ENCODE peak calls at places on chromosomes 16 and 17, in six cellular contexts. C, J, M, E, R and Q are unnamed samples.
A peak's percentile ranks its signal among the peaks of the same experiment; 100 is the strongest.

GRCh38 chr16:57383276-57384247 is 11.3 kb downstream of the CX3CL1 start:
- DNase-seq in E (no peak), C (no peak), R (no peak), J (no peak), M (peak; percentile 49), Q (no peak)

GRCh38 chr16:53216798-53217197 is 162.0 kb downstream of the CHD9 start:
- DNase-seq in M (no peak), C (no peak), J (no peak), R (no peak), E (no peak), Q (no peak)

GRCh38 chr16:11692651-11693050 is 24.4 kb downstream of the SNN start:
- DNase-seq in J (no peak), C (no peak), M (no peak), E (no peak), R (no peak), Q (no peak)

GRCh38 chr17:3659541-3660111 is 8.8 kb downstream of the TAX1BP3 start:
- DNase-seq in E (peak; percentile 43), R (no peak), J (peak; percentile 91), C (peak; percentile 27), M (peak; percentile 88), Q (no peak)

GRCh38 chr16:74297296-74297665 is 667 bp downstream of the PSMD7 start:
- DNase-seq in M (no peak), J (peak; percentile 50), E (peak; percentile 18), R (no peak), C (peak; percentile 11), Q (peak; percentile 14)

GRCh38 chr16:81866820-81867440 is 87.8 kb downstream of the PLCG2 start:
- DNase-seq in E (peak; percentile 59), M (no peak), C (no peak), J (peak; percentile 83), R (no peak), Q (no peak)

GRCh38 chr16:22001591-22001990 is 675 bp upstream of the PDZD9 start:
- DNase-seq in E (no peak), C (no peak), M (no peak), J (no peak), R (no peak), Q (no peak)

GRCh38 chr17:51059781-51060180 is 60.9 kb downstream of the SPAG9 start:
- DNase-seq in R (no peak), J (no peak), M (no peak), E (no peak), C (no peak), Q (no peak)

GRCh38 chr16:57876210-57876609 is 73.9 kb upstream of the KIFC3 start:
- DNase-seq in R (no peak), C (no peak), E (no peak), J (no peak), M (no peak), Q (no peak)

GRCh38 chr16:81817789-81818304 is 38.8 kb downstream of the PLCG2 start:
- DNase-seq in E (peak; percentile 47), M (no peak), J (no peak), C (no peak), R (no peak), Q (no peak)

GRCh38 chr16:87014112-87014511 is 303.1 kb downstream of the C16orf95 start:
- DNase-seq in C (no peak), R (no peak), E (no peak), M (no peak), J (no peak), Q (no peak)

GRCh38 chr17:61410555-61411089 is 11.0 kb downstream of the TBX2 start:
- DNase-seq in C (peak; percentile 89), M (peak; percentile 85), E (peak; percentile 76), J (peak; percentile 94), R (peak; percentile 84), Q (no peak)

GRCh38 chr16:58628845-58629680 is 563 bp downstream of the CNOT1 start:
- DNase-seq in E (peak; percentile 77), C (peak; percentile 69), M (peak; percentile 31), J (peak; percentile 71), R (peak; percentile 72), Q (peak; percentile 53)

GRCh38 chr17:18233803-18234518 is 8.5 kb downstream of the LLGL1 start:
- DNase-seq in E (no peak), J (no peak), R (no peak), M (no peak), C (no peak), Q (no peak)

GRCh38 chr17:57666946-57667345 is 78.2 kb downstream of the CCDC182 start:
- DNase-seq in C (no peak), R (no peak), E (no peak), J (no peak), M (no peak), Q (no peak)

GRCh38 chr17:37360632-37361031 is 15.2 kb upstream of the C17orf78 start:
- DNase-seq in R (no peak), J (no peak), E (no peak), M (no peak), C (no peak), Q (no peak)

DNA sequence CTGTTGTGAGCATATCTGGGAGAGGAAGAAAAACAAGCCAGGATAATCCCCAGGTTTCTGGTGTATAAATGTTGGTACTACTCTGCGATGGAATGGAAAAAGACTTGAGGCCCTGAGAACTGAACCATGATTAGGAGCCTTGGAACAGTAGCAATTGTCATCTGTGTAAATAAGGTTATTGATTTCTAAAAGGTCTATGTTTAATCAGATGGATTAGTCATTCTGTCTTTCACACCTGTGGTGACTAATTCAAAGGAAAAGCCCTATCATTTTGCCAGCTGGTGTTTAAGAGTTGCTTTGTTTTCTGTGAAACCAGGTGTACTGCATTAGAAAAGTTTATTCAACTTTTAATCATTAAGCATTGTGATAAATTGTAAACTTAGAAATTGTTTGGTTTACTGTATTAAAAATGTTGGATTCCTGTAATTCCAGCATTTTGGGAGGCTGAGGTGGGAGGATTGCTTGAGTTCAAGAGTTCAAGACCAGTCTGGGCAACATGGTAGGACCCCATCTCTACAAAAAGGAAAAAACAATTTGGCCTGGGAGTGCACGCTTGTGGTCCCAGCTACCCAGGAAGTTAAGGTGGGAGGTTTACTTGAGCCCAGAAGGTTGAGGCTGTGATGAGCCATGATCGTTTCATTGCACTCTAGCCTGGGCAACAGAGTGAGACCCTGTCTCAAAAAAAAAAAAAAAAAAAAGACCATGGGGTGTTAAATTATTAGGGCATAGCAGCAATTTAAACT is 29.0 kb upstream of the KPNB1 start:
- DNase-seq in C (no peak), M (no peak), R (no peak), J (no peak), E (no peak), Q (no peak)
- H3K27ac ChIP-seq in C (peak overlapping the region; percentile 72), M (peak overlapping the region; percentile 57), R (peak overlapping the region; percentile 65), J (peak overlapping the region; percentile 52), E (no peak overlapping the region), Q (no peak overlapping the region)

DNA sequence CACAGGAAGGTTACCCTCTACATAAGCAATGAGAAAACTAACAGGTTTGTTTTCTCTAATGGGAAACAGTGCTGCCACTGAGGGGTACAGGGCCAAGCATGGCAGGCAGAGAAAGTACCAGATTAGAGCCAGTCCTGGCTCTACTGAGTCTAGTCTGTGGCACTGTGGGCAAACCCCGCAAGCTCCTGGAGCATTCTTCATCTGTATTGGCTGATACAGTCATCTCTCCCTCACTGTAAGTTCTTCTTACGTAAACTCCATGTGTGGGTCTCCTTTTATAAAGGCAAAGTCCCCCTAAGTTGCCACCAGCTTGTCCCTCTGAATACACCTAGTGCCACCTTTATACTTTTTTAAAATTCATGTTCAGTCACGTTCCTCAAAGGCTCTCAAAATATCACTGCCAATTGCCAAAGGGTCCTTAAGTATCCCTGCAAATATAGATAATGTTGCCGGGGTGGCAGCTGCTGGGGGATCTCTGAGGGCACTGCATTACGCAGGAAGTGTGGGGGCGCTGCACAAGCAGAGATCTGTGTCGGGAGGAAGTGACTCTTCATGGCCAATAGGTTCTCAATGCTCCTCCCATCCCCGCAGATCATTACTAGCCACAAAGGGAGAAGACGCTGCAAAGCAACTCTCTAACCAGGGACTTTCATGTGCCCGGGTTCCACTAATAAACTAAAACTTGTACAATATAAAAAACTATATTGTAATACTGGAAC is 18.8 kb downstream of the XPO6 start:
- DNase-seq in R (no peak), C (no peak), E (peak; percentile 65), J (no peak), M (no peak), Q (no peak)
- H3K4me3 ChIP-seq in R (no peak overlapping the region), C (no peak overlapping the region), E (no peak overlapping the region), J (no peak overlapping the region), M (no peak overlapping the region), Q (no peak overlapping the region)

GRCh38 chr16:703406-703805 is 2.2 kb downstream of the FBXL16 start:
- DNase-seq in R (no peak), J (no peak), C (no peak), E (no peak), M (no peak), Q (no peak)
- H3K9me3 ChIP-seq in R (no peaks in the 10 kb centered on the region), J (no peaks in the 10 kb centered on the region), C (no peaks in the 10 kb centered on the region), E (no peaks in the 10 kb centered on the region), M (no peaks in the 10 kb centered on the region), Q (no peaks in the 10 kb centered on the region)

GRCh38 chr16:85754403-85754802 is 3.5 kb upstream of the C16orf74 start:
- DNase-seq in E (no peak), M (no peak), C (no peak), R (no peak), J (no peak), Q (no peak)

GRCh38 chr16:85753559-85753958 is 2.7 kb upstream of the C16orf74 start:
- DNase-seq in E (peak; percentile 31), C (no peak), R (no peak), M (no peak), J (no peak), Q (no peak)

GRCh38 chr16:85751665-85752501 is 987 bp upstream of the C16orf74 start:
- DNase-seq in J (no peak), M (no peak), R (no peak), E (no peak), C (no peak), Q (no peak)

GRCh38 chr16:85752511-85753420 is 1.9 kb upstream of the C16orf74 start:
- DNase-seq in R (peak; percentile 75), J (no peak), E (peak; percentile 46), C (peak; percentile 62), M (peak; percentile 57), Q (peak; percentile 49)

GRCh38 chr16:85753976-85754375 is 3.1 kb upstream of the C16orf74 start:
- DNase-seq in E (peak; percentile 36), M (no peak), R (no peak), C (no peak), J (no peak), Q (no peak)
- H3K27ac ChIP-seq in E (no peak overlapping the region), M (no peak overlapping the region), R (no peak overlapping the region), C (no peak overlapping the region), J (no peak overlapping the region), Q (no peak overlapping the region)

GRCh38 chr17:76820523-76820922 is 47.7 kb upstream of the MGAT5B start:
- DNase-seq in J (no peak), R (no peak), C (no peak), M (no peak), E (no peak), Q (no peak)

GRCh38 chr17:76822184-76822778 is 45.9 kb upstream of the MGAT5B start:
- DNase-seq in E (no peak), J (no peak), C (no peak), M (no peak), R (no peak), Q (no peak)

GRCh38 chr17:76824103-76824502 is 44.1 kb upstream of the MGAT5B start:
- DNase-seq in J (no peak), R (no peak), E (no peak), M (no peak), C (no peak), Q (no peak)

GRCh38 chr17:76816590-76817135 is 51.5 kb upstream of the MGAT5B start:
- DNase-seq in J (no peak), M (no peak), R (no peak), C (peak; percentile 54), E (peak; percentile 31), Q (peak; percentile 78)

DNA sequence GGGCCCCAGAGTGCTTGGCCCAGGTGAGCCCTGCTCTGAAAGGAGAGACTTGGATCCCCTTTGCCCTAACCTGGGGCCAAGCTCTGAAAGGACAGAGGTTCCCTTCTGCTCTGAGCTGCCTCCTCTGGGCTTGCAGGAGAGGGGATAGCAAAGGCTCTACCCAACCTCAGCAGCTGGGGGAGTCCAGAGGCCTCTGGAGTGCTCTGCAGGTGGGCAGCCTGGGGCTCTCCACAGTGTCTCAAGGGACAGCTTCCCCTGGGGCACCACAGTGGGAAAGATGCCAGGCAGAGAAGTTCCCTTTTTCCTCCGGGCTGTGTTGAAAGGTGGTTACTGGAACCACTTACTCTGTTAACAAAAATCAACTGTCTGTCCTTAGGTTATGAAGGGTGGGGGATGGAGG is 48.2 kb upstream of the MGAT5B start:
- DNase-seq in M (no peak), R (no peak), E (no peak), C (no peak), J (no peak), Q (no peak)
- H3K4me3 ChIP-seq in M (no peak overlapping the region), R (no peak overlapping the region), E (no peak overlapping the region), C (no peak overlapping the region), J (no peak overlapping the region), Q (no peak overlapping the region)